ENCODE peak calls at places on chromosome 19, in four cellular contexts. L is fibroblast of lung, I is neural progenitor cell, X is uterus. V is an unnamed sample.

GRCh38 chr19:33373701-33374405 is at the start of gene CEBPG:
- DNase-seq in L (peak; percentile 72), I (peak; percentile 73), X (peak; percentile 67), V (no peak)

GRCh38 chr19:48698046-48698445 is 2.3 kb downstream of the FUT2 start:
- DNase-seq in L (peak; percentile 63), I (no peak), X (no peak), V (no peak)

GRCh38 chr19:46357846-46358583 is 11.1 kb downstream of the PPP5C start:
- DNase-seq in L (no peak), I (no peak), X (no peak), V (no peak)

GRCh38 chr19:2064395-2064787 is 13.3 kb upstream of the MKNK2 start:
- DNase-seq in L (no peak), I (no peak), X (no peak), V (no peak)

GRCh38 chr19:50486823-50487515 is 10.3 kb upstream of the GARIN5A start:
- DNase-seq in L (peak; percentile 44), I (peak; percentile 68), X (no peak), V (no peak)

GRCh38 chr19:13681509-13681908 is 82.8 kb upstream of the MRI1 start:
- DNase-seq in L (peak; percentile 54), I (no peak), X (no peak), V (no peak)

GRCh38 chr19:41263850-41264580 is at the start of gene HNRNPUL1:
- DNase-seq in L (peak; percentile 100), I (peak; percentile 99), X (peak; percentile 99), V (peak; percentile 100)

GRCh38 chr19:14146789-14147216 is 10.4 kb upstream of the ASF1B start:
- DNase-seq in L (peak; percentile 53), I (no peak), X (peak; percentile 63), V (no peak)

GRCh38 chr19:47520839-47521238 is 6.0 kb upstream of the NAPA start:
- DNase-seq in L (no peak), I (no peak), X (no peak), V (no peak)

GRCh38 chr19:16495982-16496612 is at the start of the genes C19orf44 and CALR3:
- DNase-seq in L (peak; percentile 98), I (peak; percentile 100), X (peak; percentile 99), V (peak; percentile 97)

GRCh38 chr19:2345794-2346663 is 14.0 kb upstream of the TMPRSS9 start:
- DNase-seq in L (peak; percentile 15), I (no peak), X (no peak), V (no peak)

GRCh38 chr19:43639507-43640423 is at the start of gene CADM4:
- DNase-seq in L (no peak), I (peak; percentile 78), X (peak; percentile 33), V (peak; percentile 54)

GRCh38 chr19:49132974-49133609 is 13.7 kb downstream of the PPFIA3 start:
- DNase-seq in L (no peak), I (peak; percentile 43), X (no peak), V (no peak)

GRCh38 chr19:14683439-14683838 is 6.4 kb upstream of the ZNF333 start:
- DNase-seq in L (no peak), I (no peak), X (no peak), V (no peak)

GRCh38 chr19:12938536-12939291 is at the start of gene CALR:
- DNase-seq in L (peak; percentile 43), I (peak; percentile 64), X (no peak), V (no peak)

GRCh38 chr19:16861875-16862274 is 26.9 kb upstream of the F2RL3 start:
- DNase-seq in L (no peak), I (no peak), X (no peak), V (no peak)

GRCh38 chr19:3206216-3206953 is 18.1 kb upstream of the CELF5 start:
- DNase-seq in L (no peak), I (no peak), X (no peak), V (no peak)

GRCh38 chr19:47608074-47608907 is 643 bp upstream of the BICRA start:
- DNase-seq in L (peak; percentile 92), I (peak; percentile 98), X (peak; percentile 96), V (peak; percentile 95)

GRCh38 chr19:16928351-16928750 is 39.6 kb downstream of the F2RL3 start:
- DNase-seq in L (no peak), I (no peak), X (no peak), V (no peak)

GRCh38 chr19:48741222-48741999 is 1.0 kb upstream of the RASIP1 start:
- DNase-seq in L (no peak), I (peak; percentile 71), X (no peak), V (no peak)

GRCh38 chr19:3049089-3049488 is 13.2 kb downstream of the TLE5 start:
- DNase-seq in L (no peak), I (no peak), X (no peak), V (no peak)

GRCh38 chr19:51321799-51322198 is 10.4 kb downstream of the IGLON5 start:
- DNase-seq in L (no peak), I (no peak), X (no peak), V (no peak)

GRCh38 chr19:57978586-57979289 is 4.4 kb upstream of the C19orf18 start:
- DNase-seq in L (peak; percentile 19), I (no peak), X (no peak), V (no peak)

GRCh38 chr19:40025938-40026596 is 29.2 kb downstream of the ZNF546 start:
- DNase-seq in L (no peak), I (no peak), X (no peak), V (no peak)
- H3K9me3 ChIP-seq in L (no peaks in the 10 kb centered on the region), I (peaks cover 41% of the 10 kb centered on the region), X (no peaks in the 10 kb centered on the region), V (peaks cover 99% of the 10 kb centered on the region)

DNA sequence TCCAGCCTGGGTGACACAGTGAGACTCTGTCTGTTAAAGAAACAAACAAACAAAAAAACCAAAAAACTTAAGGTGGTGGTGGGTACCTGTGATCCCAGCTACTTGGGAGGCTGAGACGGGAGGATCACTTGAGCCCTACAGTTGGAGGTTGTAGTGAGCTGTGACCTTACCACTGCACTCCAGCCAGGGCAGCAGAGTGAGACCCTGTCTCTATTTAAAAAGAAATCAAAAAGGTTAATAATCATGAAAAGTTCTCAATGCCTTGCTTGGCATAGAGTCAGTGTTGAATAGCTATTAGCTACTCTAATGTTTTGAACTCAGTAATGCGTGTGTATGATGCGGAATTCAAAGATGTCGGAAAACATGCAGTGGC is 35.0 kb downstream of the DNM2 start:
- DNase-seq in L (no peak), I (no peak), X (no peak), V (no peak)
- H3K27ac ChIP-seq in L (no peak overlapping the region), I (no peak overlapping the region), X (no peak overlapping the region), V (peak overlapping the region; percentile 83)

GRCh38 chr19:554817-555216 is 11.0 kb downstream of the GZMM start:
- DNase-seq in L (no peak), I (no peak), X (no peak), V (no peak)
- H3K9me3 ChIP-seq in L (no peaks in the 10 kb centered on the region), I (no peaks in the 10 kb centered on the region), X (no peaks in the 10 kb centered on the region), V (no peaks in the 10 kb centered on the region)

GRCh38 chr19:18731562-18732008 is 48.1 kb downstream of the CRTC1 start:
- DNase-seq in L (no peak), I (no peak), X (no peak), V (no peak)
- H3K27ac ChIP-seq in L (no peak overlapping the region), I (no peak overlapping the region), X (no peak overlapping the region), V (no peak overlapping the region)

GRCh38 chr19:36409841-36410240 is 8.6 kb downstream of the ZFP82 start:
- DNase-seq in L (no peak), I (no peak), X (no peak), V (no peak)
- H3K9me3 ChIP-seq in L (no peaks in the 10 kb centered on the region), I (no peaks in the 10 kb centered on the region), X (no peaks in the 10 kb centered on the region), V (peaks cover 16% of the 10 kb centered on the region)

GRCh38 chr19:30419581-30420180 is 47.5 kb downstream of the ZNF536 start:
- DNase-seq in L (no peak), I (no peak), X (no peak), V (no peak)
- H3K27ac ChIP-seq in L (no peak overlapping the region), I (no peak overlapping the region), X (no peak overlapping the region), V (no peak overlapping the region)

DNA sequence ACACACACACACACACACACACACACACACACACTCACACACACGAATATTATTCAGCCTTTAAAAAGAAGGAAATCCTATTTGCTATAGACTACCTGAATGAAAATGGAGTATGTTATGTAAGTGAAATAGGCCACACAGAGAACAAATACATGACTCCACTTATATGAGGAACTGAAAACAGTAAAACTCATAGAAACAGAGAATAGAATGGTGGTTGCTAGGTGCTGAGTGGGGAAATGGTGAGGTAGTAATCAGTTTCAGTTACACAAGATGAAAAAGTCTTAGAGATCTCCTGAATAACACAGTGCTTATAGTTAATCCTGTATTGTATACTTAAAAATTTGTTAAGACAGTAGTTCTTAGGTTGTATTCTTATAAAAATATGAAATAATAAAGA is 8.2 kb downstream of the ZNF677 start:
- DNase-seq in L (no peak), I (no peak), X (no peak), V (no peak)
- H3K9me3 ChIP-seq in L (peaks cover 2% of the 10 kb centered on the region), I (peaks cover 40% of the 10 kb centered on the region), X (no peaks in the 10 kb centered on the region), V (peaks cover 62% of the 10 kb centered on the region)

GRCh38 chr19:5396963-5397362 is 56.4 kb upstream of the PTPRS start:
- DNase-seq in L (no peak), I (no peak), X (no peak), V (no peak)

GRCh38 chr19:5394907-5395505 is 54.4 kb upstream of the PTPRS start:
- DNase-seq in L (no peak), I (peak; percentile 90), X (no peak), V (no peak)

GRCh38 chr19:5393088-5393487 is 52.5 kb upstream of the PTPRS start:
- DNase-seq in L (no peak), I (no peak), X (no peak), V (no peak)

GRCh38 chr19:5395996-5396939 is 55.7 kb upstream of the PTPRS start:
- DNase-seq in L (no peak), I (peak; percentile 65), X (no peak), V (no peak)

DNA sequence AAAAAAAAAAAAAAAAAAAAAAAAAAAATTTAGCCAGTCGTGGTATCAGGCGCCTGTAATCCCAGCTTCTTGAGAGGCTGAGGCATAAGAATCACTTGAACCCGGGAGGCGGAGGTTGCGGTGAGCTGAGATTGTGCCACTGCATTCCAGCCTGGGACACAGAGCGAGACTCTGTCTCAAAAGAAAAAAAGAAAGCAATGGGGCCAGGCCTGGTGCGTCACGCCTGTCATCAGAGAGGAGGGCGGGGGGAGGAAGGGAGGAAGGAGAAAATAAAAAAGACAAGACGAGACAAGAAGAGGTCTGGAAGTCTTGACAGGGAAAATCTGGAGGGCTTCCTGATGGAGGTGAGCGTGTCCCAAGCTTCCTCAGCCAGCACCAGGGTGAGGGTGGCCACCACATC is 54.9 kb upstream of the PTPRS start:
- DNase-seq in L (no peak), I (peak; percentile 23), X (no peak), V (no peak)
- H3K27ac ChIP-seq in L (no peak overlapping the region), I (peak overlapping the region; percentile 80), X (no peak overlapping the region), V (no peak overlapping the region)

V was measured in breast epithelium.